ENCODE peak calls at places on chromosomes 2 and 18, in five cellular contexts. One of them, this sample, is unnamed.

GRCh38 chr2:80153151-80153550 is 151.4 kb downstream of the LRRTM1 start:
- DNase-seq in GM12892: no peak
- DNase-seq in Panc1: no peak
- DNase-seq in transverse colon: no peak
- DNase-seq in GM12878: no peak
- DNase-seq in this sample: no peak

GRCh38 chr2:174153757-174154680 is 94.3 kb downstream of the OLA1 start:
- DNase-seq in GM12892: no peak
- DNase-seq in Panc1: no peak
- DNase-seq in transverse colon: no peak
- DNase-seq in GM12878: no peak
- DNase-seq in this sample: peak

GRCh38 chr2:40316631-40317030 is 135.3 kb downstream of the SLC8A1 start:
- DNase-seq in GM12892: no peak
- DNase-seq in Panc1: no peak
- DNase-seq in transverse colon: no peak
- DNase-seq in GM12878: no peak
- DNase-seq in this sample: no peak

GRCh38 chr2:236680461-236680860 is 110.8 kb downstream of the ACKR3 start:
- DNase-seq in GM12892: no peak
- DNase-seq in Panc1: no peak
- DNase-seq in transverse colon: no peak
- DNase-seq in GM12878: no peak
- DNase-seq in this sample: no peak

GRCh38 chr18:7358989-7359726 is 128.3 kb downstream of the LRRC30 start:
- DNase-seq in GM12892: no peak
- DNase-seq in Panc1: no peak
- DNase-seq in transverse colon: no peak
- DNase-seq in GM12878: no peak
- DNase-seq in this sample: no peak

GRCh38 chr2:109381327-109381820 is 232.4 kb downstream of the SEPTIN10 start:
- DNase-seq in GM12892: no peak
- DNase-seq in Panc1: no peak
- DNase-seq in transverse colon: no peak
- DNase-seq in GM12878: no peak
- DNase-seq in this sample: no peak

GRCh38 chr2:170713280-170714155 is 1.6 kb upstream of the SP5 start:
- DNase-seq in GM12892: no peak
- DNase-seq in Panc1: no peak
- DNase-seq in transverse colon: peak
- DNase-seq in GM12878: no peak
- DNase-seq in this sample: no peak

GRCh38 chr2:187429989-187430388 is 18.1 kb downstream of the CALCRL start:
- DNase-seq in GM12892: no peak
- DNase-seq in Panc1: no peak
- DNase-seq in transverse colon: no peak
- DNase-seq in GM12878: no peak
- DNase-seq in this sample: no peak

GRCh38 chr2:158795110-158795924 is at the start of gene DAPL1:
- DNase-seq in GM12892: no peak
- DNase-seq in Panc1: no peak
- DNase-seq in transverse colon: peak
- DNase-seq in GM12878: no peak
- DNase-seq in this sample: no peak

GRCh38 chr2:15920696-15921095 is 19.7 kb upstream of the MYCN start:
- DNase-seq in GM12892: no peak
- DNase-seq in Panc1: no peak
- DNase-seq in transverse colon: no peak
- DNase-seq in GM12878: no peak
- DNase-seq in this sample: no peak

GRCh38 chr2:36597532-36598377 is at the start of gene FEZ2:
- DNase-seq in GM12892: peak
- DNase-seq in Panc1: no peak
- DNase-seq in transverse colon: peak
- DNase-seq in GM12878: peak
- DNase-seq in this sample: peak
- TF ChIP-seq POLR2AphosphoS5 in GM12892: peak
- TF ChIP-seq POLR2AphosphoS5 in Panc1: no peak
- TF ChIP-seq POLR2AphosphoS5 in transverse colon: peak
- TF ChIP-seq POLR2AphosphoS5 in GM12878: peak
- TF ChIP-seq POLR2AphosphoS5 in this sample: no peak

GRCh38 chr2:216006164-216006663 is 7.1 kb downstream of the MREG start:
- DNase-seq in GM12892: no peak
- DNase-seq in Panc1: no peak
- DNase-seq in transverse colon: peak
- DNase-seq in GM12878: peak
- DNase-seq in this sample: no peak
- TF ChIP-seq POLR2AphosphoS5 in GM12892: no peak
- TF ChIP-seq POLR2AphosphoS5 in Panc1: no peak
- TF ChIP-seq POLR2AphosphoS5 in transverse colon: no peak
- TF ChIP-seq POLR2AphosphoS5 in GM12878: peak
- TF ChIP-seq POLR2AphosphoS5 in this sample: no peak

GRCh38 chr2:232890896-232891601 is 21.0 kb downstream of the SNORC start:
- DNase-seq in GM12892: peak
- DNase-seq in Panc1: no peak
- DNase-seq in transverse colon: no peak
- DNase-seq in GM12878: no peak
- DNase-seq in this sample: no peak
- TF ChIP-seq POLR2AphosphoS5 in GM12892: no peak
- TF ChIP-seq POLR2AphosphoS5 in Panc1: no peak
- TF ChIP-seq POLR2AphosphoS5 in transverse colon: no peak
- TF ChIP-seq POLR2AphosphoS5 in GM12878: no peak
- TF ChIP-seq POLR2AphosphoS5 in this sample: no peak

GRCh38 chr2:27128810-27129571 is 5.4 kb downstream of the ABHD1 start:
- DNase-seq in GM12892: no peak
- DNase-seq in Panc1: no peak
- DNase-seq in transverse colon: no peak
- DNase-seq in GM12878: no peak
- DNase-seq in this sample: no peak

GRCh38 chr2:27131429-27131828 is 3.0 kb downstream of the PREB start:
- DNase-seq in GM12892: no peak
- DNase-seq in Panc1: no peak
- DNase-seq in transverse colon: no peak
- DNase-seq in GM12878: no peak
- DNase-seq in this sample: no peak

GRCh38 chr2:27133195-27133875 is 1.1 kb downstream of the PREB start:
- DNase-seq in GM12892: no peak
- DNase-seq in Panc1: no peak
- DNase-seq in transverse colon: no peak
- DNase-seq in GM12878: no peak
- DNase-seq in this sample: no peak

GRCh38 chr2:27127883-27128670 is 4.5 kb downstream of the ABHD1 start:
- DNase-seq in GM12892: no peak
- DNase-seq in Panc1: no peak
- DNase-seq in transverse colon: no peak
- DNase-seq in GM12878: no peak
- DNase-seq in this sample: no peak

GRCh38 chr2:27130396-27130795 is 4.0 kb downstream of the PREB start:
- DNase-seq in GM12892: no peak
- DNase-seq in Panc1: no peak
- DNase-seq in transverse colon: no peak
- DNase-seq in GM12878: no peak
- DNase-seq in this sample: no peak
- TF ChIP-seq POLR2AphosphoS5 in GM12892: no peak
- TF ChIP-seq POLR2AphosphoS5 in Panc1: no peak
- TF ChIP-seq POLR2AphosphoS5 in transverse colon: no peak
- TF ChIP-seq POLR2AphosphoS5 in GM12878: no peak
- TF ChIP-seq POLR2AphosphoS5 in this sample: no peak

GRCh38 chr18:58338141-58338540 is 290.8 kb downstream of the ALPK2 start:
- DNase-seq in GM12892: no peak
- DNase-seq in Panc1: no peak
- DNase-seq in transverse colon: no peak
- DNase-seq in GM12878: no peak
- DNase-seq in this sample: no peak

GRCh38 chr18:58337285-58337684 is 291.6 kb downstream of the ALPK2 start:
- DNase-seq in GM12892: no peak
- DNase-seq in Panc1: no peak
- DNase-seq in transverse colon: no peak
- DNase-seq in GM12878: no peak
- DNase-seq in this sample: no peak

GRCh38 chr18:58338961-58339722 is 289.7 kb downstream of the ALPK2 start:
- DNase-seq in GM12892: no peak
- DNase-seq in Panc1: no peak
- DNase-seq in transverse colon: no peak
- DNase-seq in GM12878: no peak
- DNase-seq in this sample: no peak

GRCh38 chr18:58336605-58337004 is 292.3 kb downstream of the ALPK2 start:
- DNase-seq in GM12892: no peak
- DNase-seq in Panc1: no peak
- DNase-seq in transverse colon: no peak
- DNase-seq in GM12878: no peak
- DNase-seq in this sample: no peak

GRCh38 chr18:58337688-58338087 is 291.2 kb downstream of the ALPK2 start:
- DNase-seq in GM12892: no peak
- DNase-seq in Panc1: no peak
- DNase-seq in transverse colon: no peak
- DNase-seq in GM12878: no peak
- DNase-seq in this sample: no peak
- TF ChIP-seq POLR2AphosphoS5 in GM12892: no peak
- TF ChIP-seq POLR2AphosphoS5 in Panc1: no peak
- TF ChIP-seq POLR2AphosphoS5 in transverse colon: no peak
- TF ChIP-seq POLR2AphosphoS5 in GM12878: no peak
- TF ChIP-seq POLR2AphosphoS5 in this sample: no peak

DNA sequence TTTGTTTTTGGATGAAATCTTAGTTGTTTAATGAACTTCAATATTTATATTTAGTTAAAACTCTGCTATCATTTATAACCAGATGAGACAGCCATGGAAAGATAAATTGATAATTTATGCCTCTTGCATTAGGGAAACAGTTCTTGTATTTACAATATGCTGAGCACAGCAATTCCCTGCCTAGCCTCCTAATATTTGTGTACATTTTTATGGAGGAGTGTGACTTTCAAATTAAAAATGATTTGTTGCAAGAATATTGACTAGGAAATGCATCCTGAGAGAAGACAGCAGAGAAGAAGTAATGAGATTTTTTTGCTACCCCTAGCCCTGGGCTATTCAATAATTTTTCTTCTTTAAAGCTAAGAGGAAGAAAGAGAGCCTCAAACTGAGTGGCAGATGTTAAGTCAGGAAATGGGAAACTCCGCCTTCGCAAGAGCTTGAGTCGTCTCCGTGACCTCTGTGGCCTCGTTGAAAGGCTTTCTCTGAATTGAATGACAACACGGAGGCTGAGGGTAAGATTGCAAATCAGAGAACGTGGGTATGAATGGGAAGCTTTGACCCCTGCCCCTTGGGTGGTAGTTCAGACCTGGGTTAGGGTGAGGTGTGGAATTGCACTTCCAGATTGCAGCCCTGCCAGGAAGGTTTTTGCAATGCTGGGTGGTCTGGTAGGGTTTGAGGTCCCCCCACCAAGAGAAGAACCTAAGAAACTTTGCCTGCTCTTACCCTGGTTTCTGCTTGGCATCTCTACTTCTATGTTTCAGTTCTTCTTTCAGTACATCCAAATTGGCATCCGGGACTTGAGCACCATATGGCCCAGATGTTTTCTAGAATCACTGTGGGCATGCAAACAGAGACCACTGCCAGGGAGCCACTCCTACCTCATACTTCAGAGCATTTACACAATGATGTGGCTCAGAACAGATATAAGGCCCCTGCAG is 210.3 kb upstream of the RBMS1 start:
- DNase-seq in GM12892: no peak
- DNase-seq in Panc1: no peak
- DNase-seq in transverse colon: peak
- DNase-seq in GM12878: peak
- DNase-seq in this sample: peak
- TF ChIP-seq POLR2AphosphoS5 in GM12892: no peak
- TF ChIP-seq POLR2AphosphoS5 in Panc1: no peak
- TF ChIP-seq POLR2AphosphoS5 in transverse colon: no peak
- TF ChIP-seq POLR2AphosphoS5 in GM12878: no peak
- TF ChIP-seq POLR2AphosphoS5 in this sample: peak

This sample was measured in HL-60.